ENCODE peak calls at places on chromosomes 2 and 18, in eight cellular contexts. G is PC-3, P is sigmoid colon, Y is AG04450, V is fibroblast of mammary gland, M is RWPE2, A is esophagus squamous epithelium, H is OCI-LY7. W is an unnamed sample.

GRCh38 chr2:20588918-20589871 is 61.7 kb downstream of the HS1BP3 start:
- DNase-seq in G (no peak), P (peak), Y (no peak), V (no peak), M (no peak), A (no peak), H (no peak), W (no peak)

GRCh38 chr18:25825066-25825465 is 265.3 kb downstream of the SS18 start:
- DNase-seq in G (no peak), P (no peak), Y (no peak), V (no peak), M (no peak), A (no peak), H (no peak), W (no peak)

GRCh38 chr18:22128954-22129353 is 40.4 kb upstream of the GATA6 start:
- DNase-seq in G (no peak), P (no peak), Y (no peak), V (no peak), M (no peak), A (no peak), H (no peak), W (no peak)

GRCh38 chr2:219592721-219593120 is 4.9 kb upstream of the STK11IP start:
- DNase-seq in G (no peak), P (no peak), Y (no peak), V (no peak), M (no peak), A (no peak), H (no peak), W (no peak)

GRCh38 chr2:157786663-157787363 is 89.3 kb downstream of the ACVR1 start:
- DNase-seq in G (no peak), P (no peak), Y (no peak), V (peak), M (no peak), A (no peak), H (no peak), W (no peak)

GRCh38 chr2:238090887-238091286 is 9.3 kb upstream of the ESPNL start:
- DNase-seq in G (no peak), P (no peak), Y (no peak), V (no peak), M (peak), A (no peak), H (no peak), W (no peak)

GRCh38 chr2:180980943-180981898 is 816 bp downstream of the UBE2E3 start:
- DNase-seq in G (peak), P (peak), Y (no peak), V (peak), M (no peak), A (no peak), H (peak), W (no peak)

GRCh38 chr18:21243041-21243431 is 1.0 kb downstream of the GREB1L start:
- DNase-seq in G (peak), P (no peak), Y (no peak), V (peak), M (no peak), A (no peak), H (no peak), W (no peak)

GRCh38 chr2:230925443-230925878 is 419 bp upstream of the GPR55 start:
- DNase-seq in G (no peak), P (peak), Y (no peak), V (no peak), M (no peak), A (no peak), H (no peak), W (no peak)

DNA sequence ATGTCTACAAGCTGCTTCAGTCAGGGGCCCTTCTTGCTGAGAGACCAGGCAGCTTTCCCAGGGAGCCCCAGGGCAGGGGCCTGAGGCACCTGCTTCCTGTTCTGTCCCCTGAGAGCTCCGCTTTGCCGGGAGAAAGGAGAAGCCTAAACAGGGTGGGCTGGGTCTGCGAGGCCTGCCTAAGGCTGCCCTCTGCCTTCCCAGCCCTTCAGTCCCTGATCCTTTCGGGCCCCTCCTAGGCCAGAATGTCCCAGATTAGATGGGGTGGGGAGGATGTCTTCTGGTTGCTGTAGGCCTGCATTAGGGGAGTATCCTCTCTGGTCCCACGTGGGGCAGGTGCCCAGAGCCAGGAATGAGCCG is 72.4 kb downstream of the TGOLN2 start:
- DNase-seq in G (no peak), P (no peak), Y (no peak), V (no peak), M (no peak), A (no peak), H (peak), W (no peak)
- H3K4me3 ChIP-seq in G (no peak), P (no peak), Y (no peak), V (no peak), M (no peak), A (no peak), H (no peak), W (no peak)

DNA sequence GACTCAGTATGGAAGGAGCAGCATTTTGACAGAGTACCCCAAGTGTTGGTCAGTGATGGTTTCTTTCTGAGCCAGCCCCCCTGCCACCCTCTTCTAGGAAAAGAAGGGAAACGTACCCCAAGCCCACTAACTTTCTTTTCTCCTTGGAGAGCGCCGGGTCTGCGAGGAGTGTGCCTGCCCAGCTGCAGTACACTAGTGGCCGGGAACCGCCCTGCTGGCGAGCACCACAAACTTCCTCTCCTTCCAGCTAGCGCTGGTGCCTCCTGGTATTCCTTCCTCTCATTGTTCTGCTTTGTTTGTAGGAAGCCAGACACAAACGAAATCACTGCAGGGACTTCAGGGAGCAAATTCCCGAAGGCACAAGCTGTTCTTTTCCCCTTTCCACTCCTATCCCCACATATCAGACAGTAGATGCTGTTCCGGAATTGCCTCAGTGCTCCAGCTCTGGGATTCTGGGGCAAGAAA is 1.8 kb downstream of the CCDC85A start:
- DNase-seq in G (peak), P (no peak), Y (no peak), V (no peak), M (no peak), A (no peak), H (no peak), W (no peak)
- TF ChIP-seq CTCF in G (no peak), P (no peak), Y (no peak), V (peak), M (no peak), A (peak), H (no peak), W (peak)

DNA sequence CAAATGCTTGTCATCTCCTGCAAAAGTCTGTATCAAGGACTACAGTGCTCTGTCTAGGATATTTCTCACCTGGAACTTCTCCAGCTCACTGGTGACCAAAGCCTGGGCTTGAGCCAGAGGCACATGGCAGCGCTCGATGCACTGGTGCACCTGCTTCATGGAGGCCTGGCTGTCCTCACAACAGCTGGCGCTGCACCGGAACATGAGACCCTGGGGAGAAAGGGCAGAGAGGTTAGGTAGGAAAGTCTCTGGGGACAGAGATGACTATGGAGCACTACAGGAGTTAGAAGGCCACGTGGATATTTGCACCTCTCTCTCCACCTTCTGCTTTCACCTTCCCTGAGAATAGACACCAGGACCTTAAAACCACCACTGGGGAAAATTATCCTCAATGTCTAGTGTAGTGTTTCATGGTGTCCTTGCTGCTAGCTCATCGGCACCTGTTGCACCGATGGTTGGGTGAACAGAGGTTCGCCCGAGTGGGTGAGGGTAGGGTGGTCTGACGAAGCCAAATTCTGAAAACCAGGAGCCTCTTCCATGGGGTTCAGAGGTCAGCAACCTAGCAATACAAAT is 1.0 kb downstream of the FAM136A start:
- DNase-seq in G (no peak), P (no peak), Y (no peak), V (no peak), M (no peak), A (no peak), H (peak), W (no peak)
- H3K4me3 ChIP-seq in G (peak), P (peak), Y (peak), V (peak), M (peak), A (peak), H (peak), W (peak)

GRCh38 chr2:15939854-15940660 is at the start of gene MYCN:
- DNase-seq in G (no peak), P (no peak), Y (no peak), V (peak), M (no peak), A (no peak), H (peak), W (no peak)
- TF ChIP-seq CTCF in G (peak), P (no peak), Y (no peak), V (peak), M (peak), A (peak), H (peak), W (peak)

GRCh38 chr2:44580875-44581515 is 219.2 kb downstream of the CAMKMT start:
- DNase-seq in G (no peak), P (no peak), Y (no peak), V (no peak), M (no peak), A (no peak), H (no peak), W (no peak)
- H3K4me3 ChIP-seq in G (no peak), P (no peak), Y (no peak), V (no peak), M (no peak), A (no peak), H (no peak), W (no peak)

DNA sequence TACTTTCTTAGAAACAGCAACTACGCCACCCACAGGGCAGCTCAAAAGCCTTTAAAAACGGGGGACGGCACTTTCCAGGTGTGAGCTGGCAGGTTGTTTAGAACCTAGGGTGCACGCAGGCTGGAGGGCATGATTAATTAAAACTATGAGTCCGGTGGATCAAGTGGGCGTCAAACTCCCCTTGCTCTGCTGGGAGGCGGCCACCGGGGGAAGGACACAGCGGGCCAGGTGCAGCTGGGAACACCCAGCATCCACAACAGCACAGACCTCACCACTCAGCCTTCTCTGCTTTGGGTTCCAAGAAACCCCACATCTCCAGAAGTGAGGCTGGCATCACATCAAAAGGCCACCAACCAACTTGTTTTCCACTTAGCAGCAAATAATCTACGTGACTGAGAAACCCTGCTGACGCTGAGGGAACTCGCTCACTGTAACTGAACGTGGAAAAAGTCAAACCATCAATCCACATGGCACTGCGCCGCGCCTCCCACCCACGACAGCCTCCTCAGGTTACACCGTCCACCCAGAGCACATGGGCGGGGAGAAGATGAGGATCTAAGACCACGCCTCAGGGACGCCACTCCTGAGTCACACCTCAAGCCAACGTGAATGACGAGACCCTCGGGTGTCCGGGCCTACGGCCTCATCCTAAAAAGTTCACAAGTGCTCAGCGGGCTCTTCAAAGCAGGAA is 118.2 kb downstream of the ZNF516 start:
- DNase-seq in G (no peak), P (peak), Y (no peak), V (peak), M (no peak), A (no peak), H (no peak), W (no peak)
- TF ChIP-seq CTCF in G (peak), P (no peak), Y (no peak), V (no peak), M (no peak), A (no peak), H (no peak), W (no peak)

GRCh38 chr2:42046819-42047487 is 868 bp upstream of the PKDCC start:
- DNase-seq in G (no peak), P (peak), Y (no peak), V (no peak), M (no peak), A (no peak), H (no peak), W (no peak)
- H3K4me3 ChIP-seq in G (peak), P (peak), Y (peak), V (peak), M (no peak), A (peak), H (no peak), W (peak)

DNA sequence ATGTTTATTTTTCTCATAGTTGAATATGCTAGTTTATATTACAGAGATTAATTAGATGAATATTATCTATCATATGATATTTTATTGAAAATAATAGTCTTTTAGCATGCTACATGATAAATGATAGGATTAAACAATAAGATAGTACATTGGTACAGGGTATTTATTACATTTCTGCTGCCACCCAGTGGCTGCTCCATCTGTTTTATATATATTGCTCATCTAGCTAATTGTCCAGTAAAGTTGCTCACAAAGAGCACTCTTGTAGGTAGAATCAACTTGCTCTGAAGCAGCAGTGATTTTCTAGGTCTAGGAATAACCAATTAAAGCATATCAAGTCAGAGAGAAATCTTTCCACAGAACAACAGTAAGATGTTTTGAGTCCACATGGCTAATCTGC is 183.3 kb downstream of the ASXL3 start:
- DNase-seq in G (peak), P (no peak), Y (no peak), V (peak), M (no peak), A (no peak), H (peak), W (peak)
- TF ChIP-seq CTCF in G (peak), P (no peak), Y (peak), V (peak), M (peak), A (peak), H (peak), W (peak)

GRCh38 chr2:47172156-47172921 is 17.2 kb upstream of the STPG4 start:
- DNase-seq in G (peak), P (no peak), Y (no peak), V (peak), M (no peak), A (no peak), H (no peak), W (no peak)
- H3K4me3 ChIP-seq in G (peak), P (peak), Y (peak), V (peak), M (no peak), A (no peak), H (peak), W (peak)

W was measured in astrocyte of the cerebellum.